ENCODE peak calls at places on chromosomes 5 and 9, in nine cellular contexts. I is nephron progenitor cell; S is Peyer's patch; Z is AG10803; H is ascending aorta; B is CD8-positive, alpha-beta T cell; E is IMR-90; D is heart left ventricle; L is keratinocyte. R is an unnamed sample.

GRCh38 chr9:130262061-130262745 is 3.4 kb upstream of the HMCN2 start:
- DNase-seq in H (no peak), E (no peak), S (no peak), I (no peak), B (no peak), L (no peak), Z (no peak), D (peak), R (no peak)

GRCh38 chr5:15790446-15791005 is 290.5 kb downstream of the FBXL7 start:
- DNase-seq in L (no peak), Z (peak), S (no peak), E (no peak), I (no peak), D (no peak), H (no peak), B (no peak), R (no peak)

GRCh38 chr9:112771359-112772214 is 21.0 kb downstream of the SNX30 start:
- DNase-seq in B (no peak), L (no peak), E (peak), I (no peak), H (no peak), D (no peak), S (no peak), Z (no peak), R (no peak)

GRCh38 chr5:173741729-173742431 is 125.4 kb upstream of the BOD1 start:
- DNase-seq in S (peak), Z (no peak), L (no peak), I (no peak), H (no peak), E (no peak), B (no peak), D (no peak), R (no peak)

GRCh38 chr9:97565262-97565661 is 63.8 kb downstream of the TMOD1 start:
- DNase-seq in D (no peak), L (no peak), H (no peak), Z (no peak), E (no peak), I (no peak), B (no peak), S (no peak), R (no peak)

GRCh38 chr5:63127054-63127453 is 548.4 kb downstream of the LRRC70 start:
- DNase-seq in D (no peak), B (no peak), H (no peak), Z (peak), I (no peak), E (peak), L (no peak), S (no peak), R (no peak)

GRCh38 chr5:180515294-180515693 is 21.1 kb downstream of the CNOT6 start:
- DNase-seq in H (no peak), L (no peak), D (no peak), I (no peak), S (no peak), Z (no peak), E (no peak), B (no peak), R (no peak)

GRCh38 chr5:133390416-133391155 is 221.8 kb downstream of the FSTL4 start:
- DNase-seq in S (no peak), L (no peak), I (no peak), E (no peak), B (peak), H (no peak), D (no peak), Z (no peak), R (no peak)

GRCh38 chr9:5574998-5575397 is 53.9 kb upstream of the RIC1 start:
- DNase-seq in H (no peak), L (no peak), S (no peak), E (no peak), B (no peak), Z (no peak), I (no peak), D (no peak), R (peak)
- TF ChIP-seq CTCF in H (no peak), L (no peak), S (no peak), E (no peak), B (no peak), Z (no peak), I (no peak), D (no peak), R (no peak)

DNA sequence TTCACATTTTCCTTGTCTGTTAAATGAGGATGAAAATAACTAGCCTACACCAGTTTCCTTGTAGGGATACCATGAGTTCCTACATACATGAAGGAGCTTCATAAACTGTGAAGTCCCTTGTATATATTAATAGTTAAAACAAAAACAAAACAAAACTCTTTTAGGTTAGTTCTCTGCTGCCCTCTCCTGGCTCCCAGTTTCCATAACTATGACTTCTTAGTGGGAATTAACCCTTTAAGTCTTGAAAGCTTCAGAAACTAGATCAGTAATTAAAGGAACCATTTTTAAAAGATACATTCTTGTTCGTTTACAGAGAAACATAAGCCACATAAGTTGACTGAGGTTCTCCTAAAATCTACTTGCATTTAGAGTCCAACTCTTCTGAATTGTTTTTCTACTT is 500.0 kb upstream of the C9orf72 start:
- DNase-seq in D (peak), S (no peak), H (no peak), Z (peak), L (no peak), B (no peak), E (peak), I (peak), R (peak)
- TF ChIP-seq CTCF in D (peak), S (peak), H (peak), Z (peak), L (peak), B (no peak), E (peak), I (peak), R (peak)

DNA sequence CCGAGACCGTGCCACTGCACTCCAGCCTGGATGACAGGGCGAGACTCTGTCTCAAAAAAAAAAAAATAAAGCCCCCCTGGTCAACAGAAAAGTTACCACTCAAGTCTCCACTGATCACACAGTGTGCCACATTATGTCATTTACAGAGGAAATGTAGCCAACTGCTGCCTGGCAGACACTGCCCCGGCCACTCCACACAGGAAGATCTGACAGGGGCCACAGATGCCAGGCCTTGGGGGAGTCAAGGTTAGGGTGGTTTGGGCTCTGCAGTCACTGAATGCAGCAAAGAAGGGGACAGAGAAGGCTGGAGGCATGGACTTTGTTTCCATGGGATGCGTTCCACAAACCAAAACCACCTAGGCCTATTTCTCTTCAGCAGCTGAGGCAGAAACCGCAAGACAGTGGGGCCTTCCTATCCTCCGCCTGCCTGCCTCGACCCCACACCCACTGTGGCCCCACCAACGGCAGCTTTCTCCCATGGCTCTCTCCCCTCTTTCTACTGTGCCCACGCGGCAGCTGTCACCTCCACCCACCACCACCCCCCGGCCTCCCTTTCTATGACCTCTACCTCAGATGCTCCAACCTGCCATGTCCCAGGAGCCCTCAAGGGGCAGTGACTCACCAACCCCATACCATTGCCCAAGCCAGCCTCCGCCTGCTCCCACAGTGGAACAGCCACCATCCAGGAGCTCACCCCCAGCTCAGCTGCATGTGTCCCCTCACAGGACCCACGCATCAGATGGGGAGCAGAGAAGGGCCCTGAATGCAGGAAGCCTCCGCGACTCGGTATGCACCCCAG is 12.4 kb downstream of the IPPK start:
- DNase-seq in D (no peak), B (no peak), H (no peak), Z (no peak), E (no peak), I (no peak), S (no peak), L (no peak), R (peak)
- TF ChIP-seq CTCF in D (no peak), B (no peak), H (no peak), Z (no peak), E (no peak), I (no peak), S (no peak), L (peak), R (peak)

GRCh38 chr9:1042466-1042865 is 7.7 kb upstream of the DMRT2 start:
- DNase-seq in H (no peak), S (no peak), B (no peak), I (peak), L (no peak), D (no peak), Z (no peak), E (no peak), R (peak)
- TF ChIP-seq CTCF in H (no peak), S (no peak), B (no peak), I (peak), L (no peak), D (no peak), Z (no peak), E (peak), R (peak)